ENCODE peak calls at places on chromosomes 7 and 10, in nine cellular contexts. U is heart left ventricle, D is H9, O is PC-9, Z is heart right ventricle, Q is fibroblast of lung, X is gastrocnemius medialis, P is MM.1S, A is uterus. M is an unnamed sample.

GRCh38 chr10:5502903-5503835 is 3.8 kb upstream of the CALML5 start:
- DNase-seq in U (no peak), D (no peak), O (peak; percentile 81), Z (no peak), Q (no peak), X (no peak), P (no peak), A (no peak), M (no peak)

GRCh38 chr10:51510231-51510630 is 189.2 kb downstream of the CSTF2T start:
- DNase-seq in U (no peak), D (no peak), O (no peak), Z (no peak), Q (peak; percentile 54), X (no peak), P (no peak), A (no peak), M (no peak)

GRCh38 chr7:154380771-154381170 is 328.6 kb downstream of the DPP6 start:
- DNase-seq in U (no peak), D (no peak), O (no peak), Z (peak; percentile 5), Q (no peak), X (no peak), P (no peak), A (no peak), M (no peak)

GRCh38 chr10:59877191-59877671 is 29.1 kb downstream of the CCDC6 start:
- DNase-seq in U (no peak), D (no peak), O (no peak), Z (no peak), Q (peak; percentile 29), X (no peak), P (no peak), A (no peak), M (no peak)

GRCh38 chr7:116713918-116714317 is 41.9 kb downstream of the MET start:
- DNase-seq in U (no peak), D (no peak), O (no peak), Z (no peak), Q (peak; percentile 46), X (no peak), P (no peak), A (no peak), M (no peak)

GRCh38 chr7:98831641-98832221 is 38.1 kb downstream of the TMEM130 start:
- DNase-seq in U (no peak), D (peak; percentile 53), O (no peak), Z (no peak), Q (peak; percentile 57), X (no peak), P (no peak), A (no peak), M (peak; percentile 25)

GRCh38 chr7:105163718-105164117 is 149.7 kb downstream of the KMT2E start:
- DNase-seq in U (no peak), D (no peak), O (no peak), Z (no peak), Q (no peak), X (no peak), P (no peak), A (no peak), M (no peak)

GRCh38 chr7:47819054-47819920 is 129.0 kb downstream of the PKD1L1 start:
- DNase-seq in U (peak; percentile 68), D (no peak), O (peak; percentile 83), Z (peak; percentile 62), Q (peak; percentile 88), X (peak; percentile 47), P (peak; percentile 76), A (peak; percentile 76), M (peak; percentile 80)

GRCh38 chr7:121563177-121563576 is 167.1 kb upstream of the FAM3C start:
- DNase-seq in U (no peak), D (no peak), O (no peak), Z (no peak), Q (no peak), X (no peak), P (no peak), A (no peak), M (no peak)

DNA sequence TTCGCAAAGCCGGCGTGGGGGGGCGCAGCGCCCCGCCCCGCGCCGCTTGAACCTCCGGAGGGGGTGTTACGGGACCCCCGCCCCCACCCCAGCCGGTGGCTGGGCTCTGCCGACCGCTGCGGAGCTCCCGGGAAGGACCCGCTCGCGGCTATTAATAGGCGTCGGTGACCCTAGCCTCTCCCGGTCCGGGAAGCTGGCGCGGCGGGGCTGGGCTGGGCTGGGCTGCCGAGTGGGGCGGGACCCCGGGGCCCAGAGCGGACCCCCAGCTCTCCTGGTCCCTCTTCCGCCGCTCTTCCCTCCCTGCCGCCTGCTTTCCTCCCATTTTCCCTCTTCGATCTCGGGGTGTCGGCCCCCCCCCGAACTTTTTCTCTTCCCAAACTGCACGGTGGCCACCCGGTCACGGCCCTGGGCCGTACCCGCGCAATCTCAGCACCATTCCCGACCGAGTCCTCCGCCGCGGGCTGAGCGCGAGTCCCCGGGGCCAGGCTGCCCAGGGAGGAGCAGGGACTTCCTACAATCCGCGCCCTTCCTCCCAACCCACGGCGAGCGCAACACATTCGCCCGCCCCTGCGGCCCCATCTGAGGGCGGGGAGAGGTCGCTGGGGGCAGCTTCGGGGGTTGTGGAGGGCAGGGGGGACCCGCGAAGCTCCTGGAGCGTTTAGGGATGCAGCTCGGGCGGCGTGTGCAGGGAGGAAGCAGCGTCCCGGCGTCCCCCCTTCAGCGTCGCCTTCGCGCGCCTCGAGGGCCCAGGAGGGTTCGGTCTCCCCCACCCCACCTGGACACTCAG is 3.1 kb upstream of the ELFN1 start:
- DNase-seq in U (peak; percentile 35), D (peak; percentile 36), O (no peak), Z (no peak), Q (no peak), X (peak; percentile 4), P (no peak), A (no peak), M (no peak)
- H3K4me1 ChIP-seq in U (peaks cover 39% of the 10 kb centered on the region), D (no peaks in the 10 kb centered on the region), O (peaks cover 8% of the 10 kb centered on the region), Z (peaks cover 69% of the 10 kb centered on the region), Q (no peaks in the 10 kb centered on the region), X (peaks cover 26% of the 10 kb centered on the region), P (no peaks in the 10 kb centered on the region), A (no peaks in the 10 kb centered on the region), M (no peaks in the 10 kb centered on the region)

GRCh38 chr10:85917601-85918000 is 449.0 kb downstream of the GRID1 start:
- DNase-seq in U (no peak), D (no peak), O (no peak), Z (no peak), Q (no peak), X (no peak), P (no peak), A (no peak), M (no peak)

GRCh38 chr10:85918371-85918770 is 448.2 kb downstream of the GRID1 start:
- DNase-seq in U (no peak), D (no peak), O (no peak), Z (no peak), Q (no peak), X (no peak), P (no peak), A (no peak), M (no peak)

GRCh38 chr10:85915245-85915846 is 451.2 kb downstream of the GRID1 start:
- DNase-seq in U (no peak), D (no peak), O (no peak), Z (no peak), Q (no peak), X (no peak), P (no peak), A (no peak), M (no peak)

GRCh38 chr10:85916999-85917573 is 449.5 kb downstream of the GRID1 start:
- DNase-seq in U (no peak), D (no peak), O (no peak), Z (no peak), Q (no peak), X (no peak), P (no peak), A (no peak), M (no peak)

GRCh38 chr10:85916192-85916747 is 450.3 kb downstream of the GRID1 start:
- DNase-seq in U (no peak), D (no peak), O (no peak), Z (no peak), Q (no peak), X (peak; percentile 27), P (no peak), A (no peak), M (no peak)
- H3K4me1 ChIP-seq in U (peaks cover 22% of the 10 kb centered on the region), D (peaks cover 3% of the 10 kb centered on the region), O (no peaks in the 10 kb centered on the region), Z (peaks cover 4% of the 10 kb centered on the region), Q (no peaks in the 10 kb centered on the region), X (peaks cover 10% of the 10 kb centered on the region), P (no peaks in the 10 kb centered on the region), A (no peaks in the 10 kb centered on the region), M (no peaks in the 10 kb centered on the region)

GRCh38 chr7:91151916-91152315 is 112.3 kb upstream of the FZD1 start:
- DNase-seq in U (no peak), D (no peak), O (no peak), Z (no peak), Q (no peak), X (no peak), P (no peak), A (no peak), M (no peak)

GRCh38 chr7:91157579-91158320 is 106.5 kb upstream of the FZD1 start:
- DNase-seq in U (no peak), D (no peak), O (no peak), Z (no peak), Q (no peak), X (no peak), P (no peak), A (no peak), M (no peak)

DNA sequence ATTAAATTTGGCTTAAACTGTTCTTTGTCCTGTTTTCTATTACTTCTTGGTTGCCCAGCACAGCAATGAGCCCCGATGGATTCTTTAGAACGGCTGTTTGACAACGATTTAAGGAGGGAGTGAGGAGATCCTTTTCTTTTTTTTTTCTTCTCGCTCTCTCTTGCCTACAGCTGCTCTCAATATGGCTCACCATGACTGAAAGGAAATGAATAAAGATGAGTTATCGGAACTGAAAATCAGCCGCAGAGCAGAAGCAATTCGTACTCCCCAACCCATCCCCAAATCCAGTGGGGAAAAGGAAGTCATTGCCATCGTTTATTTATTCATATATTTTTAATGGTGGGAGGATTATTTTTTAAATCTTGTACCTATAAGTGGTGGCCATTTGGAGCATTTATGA is 107.9 kb upstream of the FZD1 start:
- DNase-seq in U (no peak), D (no peak), O (no peak), Z (no peak), Q (no peak), X (no peak), P (no peak), A (no peak), M (no peak)
- H3K4me1 ChIP-seq in U (no peaks in the 10 kb centered on the region), D (no peaks in the 10 kb centered on the region), O (no peaks in the 10 kb centered on the region), Z (no peaks in the 10 kb centered on the region), Q (no peaks in the 10 kb centered on the region), X (no peaks in the 10 kb centered on the region), P (no peaks in the 10 kb centered on the region), A (no peaks in the 10 kb centered on the region), M (no peaks in the 10 kb centered on the region)

GRCh38 chr10:15188629-15189028 is 20.1 kb upstream of the NMT2 start:
- DNase-seq in U (no peak), D (no peak), O (no peak), Z (no peak), Q (no peak), X (no peak), P (no peak), A (no peak), M (no peak)

GRCh38 chr10:15180736-15181135 is 12.2 kb upstream of the NMT2 start:
- DNase-seq in U (no peak), D (no peak), O (peak; percentile 56), Z (no peak), Q (no peak), X (no peak), P (no peak), A (no peak), M (no peak)

GRCh38 chr10:15181576-15182156 is 13.2 kb upstream of the NMT2 start:
- DNase-seq in U (no peak), D (no peak), O (no peak), Z (no peak), Q (no peak), X (no peak), P (no peak), A (no peak), M (no peak)

GRCh38 chr10:15182541-15183207 is 14.2 kb upstream of the NMT2 start:
- DNase-seq in U (no peak), D (no peak), O (no peak), Z (no peak), Q (peak; percentile 73), X (no peak), P (no peak), A (no peak), M (no peak)

GRCh38 chr10:15183689-15184481 is 15.4 kb upstream of the NMT2 start:
- DNase-seq in U (no peak), D (no peak), O (no peak), Z (no peak), Q (no peak), X (no peak), P (no peak), A (no peak), M (no peak)
- H3K4me1 ChIP-seq in U (no peaks in the 10 kb centered on the region), D (no peaks in the 10 kb centered on the region), O (peaks cover 10% of the 10 kb centered on the region), Z (no peaks in the 10 kb centered on the region), Q (no peaks in the 10 kb centered on the region), X (no peaks in the 10 kb centered on the region), P (no peaks in the 10 kb centered on the region), A (no peaks in the 10 kb centered on the region), M (no peaks in the 10 kb centered on the region)

M was measured in OCI-LY7.